ENCODE peak calls at places on chromosomes 6 and 20, in six cellular contexts. K, Z, N, R, P and C are unnamed samples. For H3K27me3, the result is how much of the 10 kb centered on the place peaks cover.

GRCh38 chr20:50788045-50788867 is 6.6 kb upstream of the BCAS4 start:
- DNase-seq in K (no peak), Z (peak), N (peak), R (no peak), P (peak), C (peak)

GRCh38 chr6:151164383-151164782 is 75.4 kb upstream of the AKAP12 start:
- DNase-seq in K (no peak), Z (no peak), N (no peak), R (no peak), P (no peak), C (no peak)

GRCh38 chr6:53464942-53465460 is 79.9 kb downstream of the GCLC start:
- DNase-seq in K (no peak), Z (no peak), N (no peak), R (no peak), P (no peak), C (no peak)

GRCh38 chr20:48783533-48784272 is 44.1 kb downstream of the PREX1 start:
- DNase-seq in K (no peak), Z (no peak), N (no peak), R (no peak), P (no peak), C (no peak)

GRCh38 chr20:62063601-62063980 is 2.1 kb downstream of the TAF4 start:
- DNase-seq in K (no peak), Z (no peak), N (no peak), R (no peak), P (peak), C (no peak)

GRCh38 chr20:63186528-63187316 is 29.2 kb downstream of the YTHDF1 start:
- DNase-seq in K (no peak), Z (peak), N (peak), R (no peak), P (no peak), C (no peak)

GRCh38 chr6:40036186-40036585 is 101.9 kb upstream of the MOCS1 start:
- DNase-seq in K (no peak), Z (no peak), N (no peak), R (no peak), P (no peak), C (no peak)

GRCh38 chr6:41092421-41093140 is 19.8 kb downstream of the NFYA start:
- DNase-seq in K (no peak), Z (no peak), N (peak), R (no peak), P (peak), C (no peak)

GRCh38 chr6:36443951-36444428 is 1.2 kb downstream of the KCTD20 start:
- DNase-seq in K (no peak), Z (peak), N (peak), R (no peak), P (peak), C (no peak)

GRCh38 chr6:140050232-140050995 is 676.0 kb upstream of the CITED2 start:
- DNase-seq in K (no peak), Z (no peak), N (peak), R (no peak), P (peak), C (no peak)

GRCh38 chr6:13425270-13425905 is 62.0 kb downstream of the GFOD1 start:
- DNase-seq in K (no peak), Z (no peak), N (no peak), R (no peak), P (no peak), C (no peak)

GRCh38 chr6:20286968-20287565 is 74.8 kb upstream of the MBOAT1 start:
- DNase-seq in K (no peak), Z (no peak), N (no peak), R (no peak), P (no peak), C (no peak)

GRCh38 chr6:49453221-49453620 is 9.8 kb downstream of the MMUT start:
- DNase-seq in K (no peak), Z (no peak), N (peak), R (no peak), P (no peak), C (no peak)

GRCh38 chr20:45470939-45471338 is 1.4 kb downstream of the WFDC2 start:
- DNase-seq in K (no peak), Z (no peak), N (no peak), R (no peak), P (no peak), C (no peak)

GRCh38 chr20:45467861-45468260 is 1.7 kb upstream of the WFDC2 start:
- DNase-seq in K (no peak), Z (no peak), N (no peak), R (no peak), P (no peak), C (no peak)

GRCh38 chr20:45467172-45467571 is 2.4 kb upstream of the WFDC2 start:
- DNase-seq in K (no peak), Z (no peak), N (no peak), R (no peak), P (no peak), C (no peak)

GRCh38 chr20:45470262-45470931 is 844 bp downstream of the WFDC2 start:
- DNase-seq in K (no peak), Z (no peak), N (no peak), R (peak), P (peak), C (no peak)

GRCh38 chr20:45469336-45470261 is at the start of gene WFDC2:
- DNase-seq in K (no peak), Z (no peak), N (no peak), R (peak), P (no peak), C (no peak)
- H3K27me3 ChIP-seq in K (under half), Z (under half), N (under half), R (under half), P (half or more), C (under half)

DNA sequence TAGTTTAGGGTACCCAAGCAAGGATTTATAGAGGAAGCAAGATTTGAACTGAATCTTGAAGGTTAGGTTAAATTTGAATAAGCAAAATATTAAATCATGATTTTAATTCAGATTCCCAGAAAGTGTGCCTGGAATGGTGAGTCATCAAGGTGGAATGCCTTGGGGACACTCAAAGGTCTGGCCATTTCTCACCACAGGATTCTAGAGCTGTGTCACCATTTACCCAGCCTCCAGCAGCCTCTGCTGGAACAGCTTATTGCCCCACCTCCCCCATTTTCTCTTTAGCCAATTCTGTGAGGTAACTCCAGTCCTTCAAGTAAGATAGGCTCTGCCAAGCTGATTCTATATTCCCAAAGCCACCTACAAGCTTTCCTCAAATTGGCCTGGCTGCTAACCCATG is 181.4 kb downstream of the SIM1 start:
- DNase-seq in K (no peak), Z (peak), N (no peak), R (no peak), P (no peak), C (peak)
- H3K27ac ChIP-seq in K (no peak), Z (no peak), N (no peak), R (no peak), P (no peak), C (no peak)

DNA sequence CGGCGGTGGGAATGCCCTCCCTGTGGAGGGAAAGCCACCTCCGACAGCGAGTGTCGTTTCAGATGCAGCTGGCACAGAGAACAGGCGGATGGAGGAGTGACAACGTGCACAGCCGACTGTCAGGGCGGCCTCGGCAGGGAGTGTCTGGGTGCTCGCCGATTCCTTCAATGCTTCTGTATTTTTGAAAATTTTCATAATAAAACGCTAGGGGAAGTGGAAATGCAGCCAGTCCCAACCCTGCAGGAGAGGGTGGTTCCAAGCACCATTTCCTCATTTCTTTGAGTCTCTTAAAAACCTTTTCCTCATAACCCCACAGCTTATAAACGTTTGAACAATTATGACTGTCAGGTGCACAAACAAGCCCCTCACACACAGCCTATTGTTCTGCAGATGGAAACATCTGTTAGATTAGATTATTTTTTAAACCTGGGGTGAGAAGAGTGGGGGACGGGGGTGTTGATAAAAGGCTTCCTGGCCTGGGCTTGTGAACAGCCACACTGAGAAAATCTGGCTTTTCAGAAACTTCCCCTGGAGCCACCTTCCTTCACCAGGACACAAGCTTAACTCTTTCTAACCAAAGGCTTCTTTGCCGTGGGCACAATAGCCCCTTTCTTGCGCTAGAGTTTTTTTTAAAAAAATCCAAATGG is 228.9 kb downstream of the ANKRD60 start:
- DNase-seq in K (no peak), Z (no peak), N (no peak), R (peak), P (no peak), C (no peak)
- TF ChIP-seq SIN3A in K (no peak), Z (no peak), N (no peak), R (peak), P (no peak), C (no peak)

GRCh38 chr6:452301-453067 is 60.9 kb downstream of the IRF4 start:
- DNase-seq in K (no peak), Z (no peak), N (no peak), R (peak), P (no peak), C (no peak)
- H3K27me3 ChIP-seq in K (under half), Z (under half), N (half or more), R (under half), P (half or more), C (under half)

DNA sequence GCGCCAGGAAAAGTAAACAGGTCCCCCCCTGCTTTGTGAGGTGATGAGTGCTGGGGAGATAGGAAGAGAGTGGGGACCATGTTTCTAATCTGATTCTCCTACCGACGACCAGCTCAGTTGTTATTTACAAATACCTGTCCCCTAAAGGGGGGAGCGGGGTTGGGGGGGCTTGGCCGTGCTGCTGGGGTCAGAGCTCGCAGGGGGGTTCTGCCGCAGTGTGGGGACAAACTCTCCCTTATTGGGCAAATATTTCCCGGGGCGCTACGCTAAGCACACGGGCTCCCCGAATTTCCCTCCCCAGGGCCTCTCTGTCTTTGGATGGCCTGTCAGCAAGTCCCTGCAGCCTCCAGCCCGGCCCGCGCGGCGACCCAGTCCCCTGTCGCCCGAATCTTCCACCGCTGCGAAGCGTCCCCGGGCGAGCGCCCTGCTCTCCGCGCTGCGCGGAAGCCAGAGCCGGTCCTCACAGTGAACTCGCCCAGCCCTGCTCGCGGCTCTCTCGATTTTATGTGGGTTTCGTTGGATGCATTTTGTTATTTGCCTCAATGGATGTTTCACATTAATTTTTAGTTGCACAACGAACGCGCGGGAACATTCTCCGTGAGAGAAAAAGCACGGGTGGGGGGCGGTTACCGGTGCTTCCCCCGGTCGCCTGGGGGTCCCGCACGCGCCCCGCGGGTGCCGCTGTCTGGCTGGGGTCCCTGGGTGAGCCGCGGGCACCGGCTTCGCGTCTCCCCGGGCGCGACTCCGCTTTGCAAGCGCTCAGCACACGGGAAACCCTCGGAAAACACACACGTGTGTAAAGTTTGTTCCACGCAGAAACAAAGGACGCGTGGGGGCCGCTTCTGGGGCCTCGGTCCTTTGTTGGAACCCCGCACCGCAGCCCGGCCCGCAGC is 1.5 kb upstream of the STX16 start:
- DNase-seq in K (no peak), Z (no peak), N (no peak), R (peak), P (no peak), C (no peak)
- H3K27ac ChIP-seq in K (peak), Z (peak), N (no peak), R (no peak), P (no peak), C (peak)

GRCh38 chr6:4351857-4352669 is 216.7 kb upstream of the ECI2 start:
- DNase-seq in K (no peak), Z (peak), N (no peak), R (peak), P (peak), C (peak)
- TF ChIP-seq SIN3A in K (no peak), Z (no peak), N (no peak), R (no peak), P (no peak), C (no peak)

GRCh38 chr6:30097902-30098606 is 14.8 kb downstream of the TRIM31 start:
- DNase-seq in K (no peak), Z (no peak), N (no peak), R (no peak), P (no peak), C (no peak)
- H3K27me3 ChIP-seq in K (under half), Z (under half), N (under half), R (half or more), P (half or more), C (under half)

DNA sequence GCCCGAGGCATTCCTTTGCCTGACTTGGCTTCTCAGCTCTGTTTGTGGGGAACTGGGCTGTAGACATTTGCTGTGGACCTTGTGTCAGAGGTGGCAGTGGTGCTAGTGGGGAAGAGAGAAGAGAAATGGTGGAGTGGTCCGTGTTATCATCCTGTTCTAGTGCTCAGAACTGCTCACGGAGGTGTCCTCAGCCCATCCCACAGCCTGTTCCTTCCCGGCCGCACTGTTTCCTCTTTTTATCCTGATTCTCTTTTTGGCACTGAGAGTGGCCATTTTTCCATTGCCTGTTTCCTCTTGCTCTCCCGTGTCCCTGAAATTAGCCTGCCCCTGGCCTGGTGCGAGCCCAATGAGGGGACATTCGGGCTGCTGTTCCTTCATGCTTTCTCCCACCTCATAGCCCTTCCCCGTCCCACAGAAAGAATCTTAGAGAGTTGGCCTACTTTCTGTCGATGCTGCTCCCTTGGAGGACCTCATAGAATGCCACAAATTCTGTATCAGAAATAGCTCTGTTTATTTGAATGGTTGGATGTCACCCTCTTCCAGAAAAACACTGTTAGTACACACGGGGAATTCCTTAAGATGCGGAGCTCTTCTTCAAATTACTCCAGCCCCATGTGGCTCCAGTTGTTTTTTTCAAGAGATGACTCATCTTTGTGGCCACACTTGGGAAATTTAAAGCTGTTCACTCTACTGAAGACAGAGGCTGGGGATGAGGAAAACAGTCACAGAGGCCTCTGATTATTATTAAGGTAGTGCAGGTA is 26.1 kb downstream of the FARS2 start:
- DNase-seq in K (no peak), Z (no peak), N (no peak), R (no peak), P (no peak), C (no peak)
- H3K27ac ChIP-seq in K (no peak), Z (no peak), N (no peak), R (no peak), P (no peak), C (no peak)

GRCh38 chr6:8192597-8192996 is 90.2 kb upstream of the EEF1E1 start:
- DNase-seq in K (no peak), Z (no peak), N (no peak), R (no peak), P (no peak), C (no peak)
- TF ChIP-seq SIN3A in K (no peak), Z (no peak), N (no peak), R (no peak), P (no peak), C (no peak)